ENCODE peak calls at places on chromosome 1, in six cellular contexts. S is H9, Y is fibroblast of lung, N is IMR-90, T is Karpas-422, X is GM23248. A is an unnamed sample.

GRCh38 chr1:54480201-54480848 is 67.7 kb upstream of the ACOT11 start:
- DNase-seq in X (no peak), N (no peak), S (no peak), T (peak), Y (no peak), A (no peak)

GRCh38 chr1:8061210-8061609 is 35.1 kb upstream of the ERRFI1 start:
- DNase-seq in T (no peak), N (peak), Y (peak), X (peak), S (no peak), A (peak)

GRCh38 chr1:153699116-153699515 is 20.6 kb downstream of the NPR1 start:
- DNase-seq in Y (peak), X (peak), N (peak), T (no peak), S (no peak), A (peak)

GRCh38 chr1:60857851-60858250 is 224.5 kb upstream of the NFIA start:
- DNase-seq in S (no peak), N (no peak), T (no peak), X (no peak), Y (no peak), A (no peak)

GRCh38 chr1:34213976-34214375 is 37.3 kb downstream of the C1orf94 start:
- DNase-seq in X (no peak), T (no peak), S (no peak), N (no peak), Y (no peak), A (no peak)

GRCh38 chr1:153519242-153519641 is 16.5 kb downstream of the S100A6 start:
- DNase-seq in N (no peak), Y (no peak), X (no peak), T (no peak), S (no peak), A (no peak)

GRCh38 chr1:115648717-115649691 is 7.2 kb downstream of the VANGL1 start:
- DNase-seq in N (no peak), T (no peak), Y (no peak), X (peak), S (peak), A (no peak)

GRCh38 chr1:87331319-87332269 is 2.9 kb downstream of the LMO4 start:
- DNase-seq in S (peak), X (peak), Y (peak), N (peak), T (peak), A (peak)

DNA sequence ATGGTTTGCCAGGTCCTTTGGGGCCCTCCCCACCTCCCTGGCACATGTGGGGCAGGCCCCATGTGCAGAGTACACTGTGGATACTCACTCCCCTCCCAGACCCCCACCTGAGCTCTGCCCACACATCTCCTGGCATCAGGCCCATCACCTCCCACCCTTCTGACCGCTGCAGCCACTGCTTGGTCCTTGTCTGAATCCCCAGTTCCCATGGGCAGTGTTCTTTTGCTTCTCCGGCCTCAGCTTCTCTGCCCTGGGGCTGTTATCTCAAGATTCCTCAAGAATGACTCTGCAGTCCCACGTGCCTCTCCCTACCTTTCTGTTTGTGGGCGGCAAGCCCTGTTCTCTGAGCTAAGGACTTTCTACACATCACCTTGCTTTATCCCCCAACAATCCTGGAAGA is 187.7 kb upstream of the EDN2 start:
- DNase-seq in N (peak), Y (peak), S (no peak), T (no peak), X (peak), A (peak)
- H3K9ac ChIP-seq in N (peak), Y (no peak), S (no peak), T (no peak), X (peak), A (peak)

DNA sequence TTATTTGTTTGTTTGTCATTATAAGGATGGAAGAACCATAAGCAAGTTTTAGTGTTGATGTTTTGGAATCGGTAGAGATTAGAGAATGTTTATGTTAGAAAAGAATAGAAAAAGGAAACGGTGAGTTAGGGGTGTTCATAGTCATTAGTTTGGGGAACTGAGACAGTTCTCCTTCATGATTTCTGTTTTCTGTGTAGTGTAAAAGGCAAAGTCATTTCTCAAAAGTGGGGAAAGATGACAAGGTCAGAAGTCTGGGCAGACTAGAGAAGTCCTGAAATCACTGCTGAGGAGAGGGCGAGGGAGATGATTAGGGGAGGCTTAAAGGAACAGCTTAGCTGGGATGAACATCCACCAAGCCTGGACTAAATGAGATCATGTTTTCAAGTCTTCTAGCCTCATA is 498.9 kb downstream of the TTLL7 start:
- DNase-seq in Y (no peak), S (no peak), X (no peak), T (no peak), N (no peak), A (no peak)
- H2AFZ ChIP-seq in Y (no peak), S (no peak), X (no peak), T (no peak), N (no peak), A (no peak)

GRCh38 chr1:111733183-111733995 is 5.8 kb downstream of the INKA2 start:
- DNase-seq in Y (peak), X (peak), N (peak), T (no peak), S (no peak), A (no peak)

GRCh38 chr1:111734426-111734825 is 4.8 kb downstream of the INKA2 start:
- DNase-seq in T (no peak), S (no peak), Y (no peak), X (no peak), N (no peak), A (no peak)

GRCh38 chr1:111732718-111733117 is 6.5 kb downstream of the INKA2 start:
- DNase-seq in Y (no peak), X (no peak), S (no peak), T (no peak), N (no peak), A (no peak)

GRCh38 chr1:111735321-111735720 is 3.9 kb downstream of the INKA2 start:
- DNase-seq in Y (peak), S (no peak), N (peak), T (no peak), X (no peak), A (no peak)

GRCh38 chr1:111733996-111734369 is 5.2 kb downstream of the INKA2 start:
- DNase-seq in S (peak), X (no peak), T (no peak), N (no peak), Y (no peak), A (no peak)
- H3K9ac ChIP-seq in S (no peak), X (peak), T (no peak), N (no peak), Y (peak), A (no peak)

GRCh38 chr1:42434340-42434739 is 21.5 kb downstream of the ZMYND12 start:
- DNase-seq in T (no peak), N (no peak), X (no peak), S (no peak), Y (no peak), A (no peak)
- H2AFZ ChIP-seq in T (no peak), N (no peak), X (no peak), S (no peak), Y (no peak), A (no peak)

GRCh38 chr1:93519196-93519825 is 71.4 kb downstream of the FNBP1L start:
- DNase-seq in T (no peak), S (no peak), Y (peak), N (peak), X (peak), A (peak)
- H3K9ac ChIP-seq in T (no peak), S (no peak), Y (no peak), N (no peak), X (no peak), A (no peak)

GRCh38 chr1:147598631-147599361 is 57.5 kb downstream of the BCL9 start:
- DNase-seq in N (peak), S (no peak), X (peak), T (peak), Y (no peak), A (no peak)

GRCh38 chr1:147597010-147597409 is 55.7 kb downstream of the BCL9 start:
- DNase-seq in X (no peak), Y (no peak), T (no peak), S (no peak), N (no peak), A (no peak)

GRCh38 chr1:147600119-147601111 is 59.1 kb downstream of the BCL9 start:
- DNase-seq in S (no peak), T (peak), N (peak), Y (peak), X (peak), A (peak)

GRCh38 chr1:147603986-147604385 is 62.7 kb downstream of the BCL9 start:
- DNase-seq in S (no peak), Y (no peak), N (no peak), X (no peak), T (no peak), A (no peak)

GRCh38 chr1:147599362-147600118 is 58.2 kb downstream of the BCL9 start:
- DNase-seq in X (peak), N (peak), S (peak), Y (peak), T (peak), A (peak)
- H2AFZ ChIP-seq in X (peak), N (peak), S (no peak), Y (peak), T (peak), A (peak)

DNA sequence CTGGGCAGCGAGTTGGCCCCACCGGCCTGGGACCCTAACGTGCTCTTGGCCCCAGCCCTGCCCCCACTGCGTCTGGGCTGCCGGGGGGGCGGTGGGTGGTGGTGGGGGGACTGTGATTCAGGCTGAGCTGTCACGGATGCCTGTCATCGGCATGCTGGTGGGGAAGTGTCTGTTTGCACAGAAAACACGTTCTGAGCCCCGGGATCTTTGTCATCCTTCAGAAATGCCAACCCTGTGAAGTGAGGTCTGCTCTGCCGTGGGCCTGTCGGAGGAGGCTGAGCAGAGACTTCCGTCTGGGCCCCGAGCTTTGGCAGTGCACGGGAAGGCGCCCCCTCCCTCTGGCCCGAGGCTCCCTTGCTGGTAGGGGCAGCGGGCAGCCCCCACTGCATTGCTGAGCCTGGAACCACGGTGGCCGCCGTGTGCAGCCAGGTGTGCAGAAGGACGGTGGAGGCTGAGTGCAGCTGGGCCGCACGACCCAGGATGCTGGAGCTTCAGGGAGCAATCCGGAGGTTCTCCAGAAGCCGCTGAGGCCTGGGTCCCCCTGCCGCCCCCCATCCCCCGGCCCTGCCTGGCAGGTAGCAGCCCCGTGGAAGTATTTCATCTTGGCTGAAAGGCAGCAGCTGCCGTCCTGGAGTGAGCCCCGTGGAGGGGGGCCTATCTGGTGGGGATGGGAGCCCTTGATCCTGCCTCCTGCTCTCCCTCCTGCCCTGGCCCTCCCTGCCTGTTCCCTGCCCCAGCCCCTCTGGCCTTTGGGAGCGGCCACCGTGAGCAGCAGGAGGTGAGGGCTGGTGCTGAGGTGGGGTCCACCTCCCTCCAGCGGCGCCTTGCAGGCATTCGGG is 24.1 kb upstream of the PLCH2 start:
- DNase-seq in N (peak), T (no peak), X (peak), Y (peak), S (no peak), A (peak)
- H3K9ac ChIP-seq in N (peak), T (no peak), X (peak), Y (no peak), S (no peak), A (no peak)

GRCh38 chr1:100131623-100132022 is 1.1 kb downstream of the SASS6 start:
- DNase-seq in X (no peak), S (no peak), T (no peak), N (no peak), Y (no peak), A (no peak)
- H2AFZ ChIP-seq in X (peak), S (no peak), T (no peak), N (no peak), Y (peak), A (peak)

A was measured in mammary epithelial cell.